ENCODE peak calls at places on chromosomes 6 and 20, in five cellular contexts. Z is activated T-helper 9 cell treated with anti-CD3 and anti-CD28 coated beads, Interleukin-2, amount 50 U/mL, for 16 hours; C is stimulated activated naive CD8-positive, alpha-beta T cell treated with anti-CD3 and anti-CD28 coated beads, Interleukin-15, Interleukin-2, amounts not matched to agents 100 U/mL and 50 U/mL, for 24 hours; V is stimulated activated CD8-positive, alpha-beta memory T cell treated with anti-CD3 and anti-CD28 coated beads, Interleukin-4, amount 100 ng/mL, for 24 hours; E is kidney tubule cell. A is an unnamed sample.

GRCh38 chr6:56637640-56638039 is 5.0 kb downstream of the DST start:
- DNase-seq in E (peak; percentile 78), C (no peak), V (no peak), Z (no peak), A (peak; percentile 69)

GRCh38 chr6:127376685-127377084 is 33.3 kb upstream of the ECHDC1 start:
- DNase-seq in E (no peak), Z (no peak), V (no peak), C (no peak), A (no peak)

GRCh38 chr6:119344306-119344705 is 5.3 kb downstream of the MAN1A1 start:
- DNase-seq in C (no peak), V (no peak), E (no peak), Z (no peak), A (no peak)

GRCh38 chr6:226516-227073 is 65.7 kb upstream of the DUSP22 start:
- DNase-seq in Z (no peak), V (no peak), E (no peak), C (no peak), A (no peak)

GRCh38 chr20:43560974-43561373 is 2.1 kb downstream of the SGK2 start:
- DNase-seq in C (no peak), Z (no peak), V (no peak), E (peak; percentile 23), A (no peak)

GRCh38 chr6:27281105-27281539 is 31.0 kb downstream of the POM121L2 start:
- DNase-seq in V (no peak), C (no peak), E (peak; percentile 33), Z (no peak), A (peak; percentile 52)

GRCh38 chr20:6673071-6673470 is 94.4 kb upstream of the BMP2 start:
- DNase-seq in C (no peak), V (no peak), Z (no peak), E (no peak), A (no peak)

GRCh38 chr6:170244721-170245201 is 46.1 kb downstream of the DLL1 start:
- DNase-seq in Z (no peak), C (no peak), V (no peak), E (no peak), A (no peak)

GRCh38 chr6:143410859-143411270 is 39.6 kb downstream of the ADAT2 start:
- DNase-seq in V (no peak), C (no peak), Z (no peak), E (peak; percentile 30), A (peak; percentile 86)

GRCh38 chr20:64091762-64092161 is 7.6 kb upstream of the LKAAEAR1 start:
- DNase-seq in E (no peak), V (no peak), Z (no peak), C (no peak), A (no peak)

GRCh38 chr20:44153636-44154043 is 33.3 kb downstream of the JPH2 start:
- DNase-seq in V (no peak), E (no peak), C (no peak), Z (no peak), A (no peak)

GRCh38 chr6:158024566-158025297 is 43.1 kb downstream of the SYNJ2 start:
- DNase-seq in V (no peak), Z (no peak), C (no peak), E (no peak), A (no peak)

GRCh38 chr6:139338845-139339244 is 35.6 kb downstream of the CITED2 start:
- DNase-seq in V (no peak), E (no peak), Z (no peak), C (no peak), A (no peak)

GRCh38 chr20:59322101-59322500 is 21.7 kb downstream of the EDN3 start:
- DNase-seq in C (no peak), E (no peak), Z (no peak), V (no peak), A (no peak)

GRCh38 chr6:101401792-101402617 is 8.5 kb downstream of the GRIK2 start:
- DNase-seq in V (no peak), E (no peak), Z (no peak), C (no peak), A (no peak)

A was measured in Caki2.